ENCODE peak calls at places on chromosomes 3 and 15, in five cellular contexts. T is MM.1S, J is pancreas, G is suprapubic skin, E is cardiac muscle cell. R is an unnamed sample. For H3K4me1, the result is how much of the 10 kb centered on the place peaks cover.

GRCh38 chr3:133644768-133645167 is 17.0 kb downstream of the TOPBP1 start:
- DNase-seq in J (no peak), G (no peak), T (no peak), E (peak), R (no peak)

GRCh38 chr3:15051531-15051930 is 13.6 kb downstream of the MRPS25 start:
- DNase-seq in J (peak), T (peak), G (no peak), E (peak), R (no peak)

GRCh38 chr3:179247289-179248020 is 3.5 kb downstream of the KCNMB3 start:
- DNase-seq in T (no peak), G (no peak), J (no peak), E (no peak), R (no peak)

GRCh38 chr3:116963802-116964201 is 254.2 kb downstream of the TUSC7 start:
- DNase-seq in T (no peak), G (no peak), E (no peak), J (no peak), R (no peak)

GRCh38 chr3:137692803-137693431 is 71.2 kb upstream of the SOX14 start:
- DNase-seq in T (peak), J (no peak), G (no peak), E (no peak), R (no peak)

GRCh38 chr15:77504310-77504709 is 83.6 kb downstream of the HMG20A start:
- DNase-seq in T (no peak), G (no peak), E (no peak), J (no peak), R (no peak)

GRCh38 chr3:170768334-170768801 is 101.6 kb downstream of the RPL22L1 start:
- DNase-seq in J (no peak), E (peak), G (no peak), T (peak), R (no peak)

GRCh38 chr3:149067792-149068352 is 18.5 kb downstream of the HLTF start:
- DNase-seq in T (no peak), J (no peak), G (no peak), E (no peak), R (no peak)

GRCh38 chr3:156605686-156606605 is 51.0 kb upstream of the SSR3 start:
- DNase-seq in T (no peak), G (no peak), J (peak), E (peak), R (no peak)

GRCh38 chr15:85137507-85138175 is 156.0 kb downstream of the PDE8A start:
- DNase-seq in G (no peak), J (no peak), E (no peak), T (no peak), R (no peak)

GRCh38 chr3:1082024-1082633 is 10.7 kb upstream of the CNTN6 start:
- DNase-seq in G (no peak), T (peak), E (peak), J (peak), R (no peak)

GRCh38 chr3:42266085-42266484 is at the start of gene CCK:
- DNase-seq in E (no peak), T (no peak), J (no peak), G (no peak), R (no peak)

GRCh38 chr3:13544293-13544831 is 4.6 kb upstream of the FBLN2 start:
- DNase-seq in J (no peak), T (no peak), E (peak), G (no peak), R (no peak)

GRCh38 chr3:851098-851790 is 241.6 kb upstream of the CNTN6 start:
- DNase-seq in J (no peak), E (no peak), T (peak), G (no peak), R (no peak)

GRCh38 chr15:94674251-94674650 is 442.9 kb downstream of the MCTP2 start:
- DNase-seq in G (no peak), T (no peak), J (no peak), E (peak), R (no peak)

GRCh38 chr3:168159473-168159872 is 63.7 kb upstream of the GOLIM4 start:
- DNase-seq in J (no peak), E (no peak), T (no peak), G (no peak), R (no peak)

GRCh38 chr3:119069725-119070124 is 35.1 kb upstream of the IGSF11 start:
- DNase-seq in J (no peak), E (no peak), G (no peak), T (no peak), R (no peak)

DNA sequence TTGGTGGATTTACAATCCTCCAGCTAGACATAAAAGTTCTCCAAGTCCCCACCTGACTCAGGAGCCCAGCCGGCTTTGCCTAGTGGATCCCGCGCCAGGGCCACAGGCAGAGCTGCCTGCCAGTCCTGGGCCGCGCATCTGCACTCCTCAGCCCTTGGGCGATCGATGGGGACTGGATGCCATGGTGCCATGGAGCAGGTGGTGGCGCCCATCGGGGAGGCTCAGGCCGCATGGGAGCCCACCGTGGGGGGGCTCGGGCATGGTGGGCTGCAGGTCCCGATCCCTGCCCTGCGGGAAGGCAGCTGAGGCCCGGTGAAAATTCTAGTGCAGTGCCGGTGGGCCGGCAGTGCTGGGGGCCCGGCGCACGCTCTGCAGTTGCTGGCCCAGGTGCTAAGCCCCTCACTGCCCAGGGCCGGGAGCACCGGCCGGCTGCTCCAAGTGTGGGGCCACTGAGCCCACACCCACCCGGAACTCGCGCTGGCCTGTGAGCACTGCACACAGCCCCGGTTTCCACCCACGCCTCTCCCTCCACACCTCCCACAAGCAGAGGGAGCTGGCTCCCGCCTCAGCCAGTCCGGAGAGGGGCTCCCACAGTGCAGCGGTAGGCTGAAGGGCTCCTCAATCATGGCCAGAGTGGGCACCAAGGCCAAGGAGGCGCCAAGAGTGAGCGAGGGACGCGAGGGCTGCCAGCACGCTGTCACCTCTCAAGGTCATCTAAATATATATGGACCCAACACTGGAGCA is 38.8 kb upstream of the IGSF11 start:
- DNase-seq in T (no peak), J (no peak), E (no peak), G (no peak), R (no peak)
- H3K4me1 ChIP-seq in T (under half), J (under half), E (under half), G (under half), R (under half)

DNA sequence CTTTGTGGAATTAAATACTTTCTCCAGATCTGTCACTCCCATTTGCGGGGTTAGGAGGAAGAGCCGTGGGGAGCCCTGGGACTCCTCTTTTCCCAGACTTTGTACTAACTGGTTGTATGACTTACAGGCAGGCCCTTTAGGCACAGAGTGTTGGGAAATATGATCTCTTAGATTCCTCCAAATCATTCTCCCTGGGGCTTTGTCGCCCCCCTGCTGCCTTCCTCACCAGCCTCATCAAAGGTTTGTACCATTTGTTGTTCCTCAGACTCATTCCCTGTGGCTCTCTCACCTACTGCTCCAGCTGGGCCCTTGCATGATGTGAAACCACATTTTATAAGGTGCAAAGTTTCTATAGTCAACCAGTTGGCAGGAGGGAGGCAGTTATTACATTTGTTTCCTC is 56.4 kb downstream of the CRYGS start:
- DNase-seq in T (peak), J (no peak), E (no peak), G (no peak), R (no peak)
- TF ChIP-seq CTCF in T (no peak), J (no peak), E (no peak), G (no peak), R (no peak)

GRCh38 chr15:100199711-100200286 is 142.0 kb downstream of the ADAMTS17 start:
- DNase-seq in G (no peak), T (no peak), J (no peak), E (no peak), R (no peak)
- H3K4me1 ChIP-seq in G (under half), T (under half), J (under half), E (under half), R (under half)

GRCh38 chr3:150411106-150411460 is 3.0 kb downstream of the TSC22D2 start:
- DNase-seq in J (no peak), G (no peak), T (no peak), E (no peak), R (no peak)

GRCh38 chr3:150409527-150410310 is 1.6 kb downstream of the TSC22D2 start:
- DNase-seq in G (peak), J (peak), T (peak), E (peak), R (peak)

GRCh38 chr3:150409125-150409526 is 1.0 kb downstream of the TSC22D2 start:
- DNase-seq in G (no peak), J (no peak), T (no peak), E (no peak), R (peak)

GRCh38 chr3:150411971-150412370 is 3.9 kb downstream of the TSC22D2 start:
- DNase-seq in G (no peak), E (peak), T (peak), J (no peak), R (no peak)

GRCh38 chr3:150410311-150411105 is 2.4 kb downstream of the TSC22D2 start:
- DNase-seq in E (peak), J (peak), G (peak), T (peak), R (no peak)
- TF ChIP-seq CTCF in E (no peak), J (no peak), G (no peak), T (no peak), R (no peak)

GRCh38 chr3:123111640-123112039 is 44.8 kb downstream of the PDIA5 start:
- DNase-seq in G (no peak), T (no peak), J (no peak), E (no peak), R (no peak)
- H3K4me1 ChIP-seq in G (under half), T (under half), J (under half), E (under half), R (under half)